ENCODE peak calls at places on chromosomes 6 and 20, in seven cellular contexts. X is H1, F is H9, Z is mesendoderm, L is mesenchymal stem cell, P is IMR-90, V is trophoblast cell. H is an unnamed sample.
A peak's percentile ranks its signal among the peaks of the same experiment; 100 is the strongest.

GRCh38 chr20:50982372-50982771 is 23.8 kb downstream of the MOCS3 start:
- DNase-seq in X (no peak), F (no peak), Z (no peak), L (peak; percentile 81), P (peak; percentile 68), V (peak; percentile 63), H (no peak)

GRCh38 chr6:127458817-127459216 is 372 bp downstream of the KIAA0408 start:
- DNase-seq in X (no peak), F (no peak), Z (no peak), L (peak; percentile 78), P (peak; percentile 59), V (no peak), H (no peak)

GRCh38 chr6:112149719-112150263 is 62.4 kb downstream of the FAM229B start:
- DNase-seq in X (no peak), F (no peak), Z (no peak), L (peak; percentile 78), P (peak; percentile 83), V (no peak), H (no peak)

GRCh38 chr20:41135187-41135887 is 2.0 kb upstream of the PLCG1 start:
- DNase-seq in X (peak; percentile 77), F (peak; percentile 81), Z (peak; percentile 90), L (peak; percentile 45), P (peak; percentile 14), V (no peak), H (peak; percentile 30)

GRCh38 chr6:49969588-49969987 is at the start of gene DEFB113:
- DNase-seq in X (no peak), F (no peak), Z (no peak), L (no peak), P (no peak), V (no peak), H (no peak)

GRCh38 chr6:106199998-106200397 is 113.9 kb downstream of the PRDM1 start:
- DNase-seq in X (no peak), F (no peak), Z (no peak), L (peak; percentile 62), P (peak; percentile 93), V (peak; percentile 3), H (no peak)

GRCh38 chr6:30147096-30147495 is 11.2 kb downstream of the TRIM40 start:
- DNase-seq in X (no peak), F (no peak), Z (no peak), L (no peak), P (no peak), V (no peak), H (no peak)

GRCh38 chr6:33696538-33697518 is 14.7 kb downstream of the UQCC2 start:
- DNase-seq in X (no peak), F (peak; percentile 62), Z (no peak), L (peak; percentile 36), P (peak; percentile 61), V (no peak), H (no peak)

GRCh38 chr6:170148709-170149470 is 142.0 kb downstream of the DLL1 start:
- DNase-seq in X (no peak), F (no peak), Z (no peak), L (no peak), P (no peak), V (no peak), H (no peak)

GRCh38 chr20:63808145-63808724 is 22.8 kb downstream of the ZBTB46 start:
- DNase-seq in X (no peak), F (no peak), Z (no peak), L (no peak), P (no peak), V (no peak), H (no peak)

GRCh38 chr6:3263091-3263490 is 4.3 kb downstream of the PSMG4 start:
- DNase-seq in X (no peak), F (no peak), Z (no peak), L (no peak), P (peak; percentile 12), V (no peak), H (no peak)

GRCh38 chr6:74447013-74447412 is 751.0 kb downstream of the CD109 start:
- DNase-seq in X (no peak), F (no peak), Z (no peak), L (peak; percentile 64), P (peak; percentile 44), V (no peak), H (no peak)

GRCh38 chr6:47349931-47350330 is 40.2 kb upstream of the TNFRSF21 start:
- DNase-seq in X (no peak), F (no peak), Z (no peak), L (no peak), P (no peak), V (no peak), H (no peak)

GRCh38 chr6:36686668-36687513 is 8.4 kb downstream of the CDKN1A start:
- DNase-seq in X (no peak), F (no peak), Z (no peak), L (peak; percentile 41), P (no peak), V (no peak), H (no peak)

GRCh38 chr6:31888281-31889258 is 8.9 kb downstream of the EHMT2 start:
- DNase-seq in X (peak; percentile 89), F (peak; percentile 52), Z (no peak), L (no peak), P (no peak), V (no peak), H (no peak)

GRCh38 chr6:47631248-47632196 is 66.9 kb upstream of the ADGRF4 start:
- DNase-seq in X (no peak), F (no peak), Z (peak; percentile 82), L (peak; percentile 67), P (peak; percentile 45), V (no peak), H (peak; percentile 45)

GRCh38 chr20:45308078-45308778 is at the start of gene MATN4:
- DNase-seq in X (peak; percentile 80), F (peak; percentile 65), Z (peak; percentile 63), L (no peak), P (no peak), V (no peak), H (no peak)

GRCh38 chr6:170102582-170103481 is 188.0 kb downstream of the DLL1 start:
- DNase-seq in X (peak; percentile 36), F (no peak), Z (no peak), L (no peak), P (no peak), V (no peak), H (no peak)

GRCh38 chr6:159969204-159969912 is 476 bp downstream of the IGF2R start:
- DNase-seq in X (peak; percentile 68), F (no peak), Z (peak; percentile 57), L (no peak), P (peak; percentile 17), V (no peak), H (peak; percentile 41)

GRCh38 chr6:143176090-143177021 is 115.7 kb downstream of the AIG1 start:
- DNase-seq in X (peak; percentile 69), F (peak; percentile 39), Z (peak; percentile 67), L (peak; percentile 91), P (peak; percentile 88), V (peak; percentile 98), H (no peak)

GRCh38 chr6:163814494-163815364 is 400.2 kb downstream of the QKI start:
- DNase-seq in X (no peak), F (no peak), Z (no peak), L (peak; percentile 72), P (peak; percentile 88), V (peak; percentile 75), H (no peak)

GRCh38 chr20:18717062-18717461 is 96.5 kb upstream of the SCP2D1 start:
- DNase-seq in X (no peak), F (no peak), Z (no peak), L (no peak), P (no peak), V (no peak), H (no peak)

DNA sequence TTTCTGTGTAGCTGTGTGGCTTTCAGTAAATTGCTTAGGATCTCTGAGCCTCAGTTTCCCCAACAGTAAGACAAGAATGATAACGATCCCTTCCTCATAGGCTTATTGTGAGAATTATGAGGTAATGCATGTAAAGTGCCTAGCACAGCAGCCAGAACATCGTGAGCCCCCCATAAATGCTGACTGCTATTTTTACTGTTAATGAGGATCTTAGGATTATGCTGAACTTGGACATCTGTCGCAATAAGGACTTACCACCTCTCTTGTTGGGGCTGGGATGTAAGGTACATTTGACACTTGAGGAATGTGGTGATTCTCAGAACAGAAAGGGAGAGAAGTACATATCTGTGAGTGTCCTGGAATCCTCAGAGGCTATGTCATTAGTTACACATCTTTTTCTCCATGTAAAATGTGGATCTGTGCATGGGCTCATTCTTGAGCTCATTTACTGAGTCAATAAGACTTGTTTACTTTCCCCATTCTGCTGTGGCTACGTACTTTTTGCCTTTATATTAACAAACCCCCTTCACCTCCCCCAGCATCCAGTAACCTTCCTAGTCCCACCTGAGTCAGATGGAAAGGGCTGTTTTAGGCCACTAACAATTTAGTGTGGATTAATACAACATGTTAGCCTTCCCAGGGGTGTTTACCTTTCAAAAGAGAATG is 64.4 kb upstream of the PLEKHG1 start:
- DNase-seq in X (no peak), F (no peak), Z (no peak), L (no peak), P (no peak), V (no peak), H (no peak)
- H2BK5ac ChIP-seq in X (no peak overlapping the region), F (no peak overlapping the region), Z (no peak overlapping the region), L (no peak overlapping the region), P (no peak overlapping the region), V (no peak overlapping the region), H (no peak overlapping the region)

GRCh38 chr6:82951389-82951788 is 114.3 kb downstream of the UBE3D start:
- DNase-seq in X (no peak), F (no peak), Z (no peak), L (no peak), P (no peak), V (peak; percentile 74), H (no peak)
- H2BK5ac ChIP-seq in X (no peak overlapping the region), F (no peak overlapping the region), Z (no peak overlapping the region), L (no peak overlapping the region), P (no peak overlapping the region), V (no peak overlapping the region), H (no peak overlapping the region)

DNA sequence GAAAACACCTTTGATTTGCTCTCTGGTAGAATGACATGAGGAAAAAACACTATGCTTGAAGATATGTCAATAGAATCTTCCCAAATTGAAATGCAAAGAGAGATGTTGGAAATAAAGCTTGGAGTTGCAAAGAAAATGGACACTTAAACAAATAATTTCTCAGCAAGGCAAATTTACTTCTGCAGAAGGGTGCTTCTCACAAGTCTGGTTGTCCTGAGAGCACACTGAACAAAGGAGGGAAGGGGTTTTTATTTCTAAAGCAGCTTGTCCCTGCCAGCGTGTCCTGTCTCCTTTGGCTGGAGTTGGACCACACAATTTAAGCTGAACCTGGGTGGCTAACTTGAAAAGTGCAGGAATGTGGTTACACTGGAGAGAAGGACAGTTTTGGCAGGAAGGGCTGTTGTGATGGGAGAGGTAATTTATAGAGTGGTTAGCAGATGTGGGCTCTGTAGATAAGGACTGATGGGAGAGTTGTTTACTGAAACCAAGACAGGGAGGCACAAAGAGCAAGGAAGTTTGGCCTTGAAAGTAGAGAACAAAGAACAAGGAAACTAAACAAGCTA is 454.6 kb upstream of the EYS start:
- DNase-seq in X (no peak), F (no peak), Z (peak; percentile 25), L (peak; percentile 6), P (no peak), V (no peak), H (no peak)
- H2BK5ac ChIP-seq in X (no peak overlapping the region), F (no peak overlapping the region), Z (no peak overlapping the region), L (no peak overlapping the region), P (no peak overlapping the region), V (no peak overlapping the region), H (no peak overlapping the region)

DNA sequence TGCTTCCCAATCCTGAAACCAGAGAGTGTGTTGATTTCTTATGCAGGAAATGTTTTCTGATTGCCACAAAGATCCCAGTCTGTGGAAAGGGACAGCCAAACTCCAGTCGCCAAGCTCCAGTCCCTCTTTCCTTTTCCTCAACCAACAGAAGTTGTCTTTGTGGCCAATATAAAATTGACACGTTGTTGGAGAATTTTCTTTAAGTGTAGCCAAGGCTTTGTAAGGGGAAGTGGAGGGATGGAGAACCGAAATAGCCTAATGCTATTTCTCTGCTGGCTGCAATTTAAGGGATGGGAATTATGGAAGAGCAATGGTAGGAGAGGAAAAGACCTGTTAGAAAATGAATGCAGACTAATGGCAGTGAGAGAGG is 5.4 kb downstream of the ADGRB3 start:
- DNase-seq in X (no peak), F (no peak), Z (peak; percentile 7), L (no peak), P (no peak), V (no peak), H (no peak)
- H2BK5ac ChIP-seq in X (no peak overlapping the region), F (no peak overlapping the region), Z (no peak overlapping the region), L (no peak overlapping the region), P (no peak overlapping the region), V (no peak overlapping the region), H (no peak overlapping the region)

H was measured in neuronal stem cell.